ENCODE peak calls at places on chromosomes 13 and 19, in eight cellular contexts. T is A549, G is GM10248, X is transverse colon, P is cardiac fibroblast, A is fibroblast of mammary gland, L is astrocyte of the spinal cord, D is adrenal gland. C is an unnamed sample.

GRCh38 chr19:16041571-16042386 is 34.5 kb upstream of the TPM4 start:
- DNase-seq in T (peak; percentile 79), G (peak; percentile 86), X (peak; percentile 90), P (peak; percentile 77), A (peak; percentile 77), L (peak; percentile 62), D (peak; percentile 85), C (peak; percentile 75)

GRCh38 chr13:110524484-110525254 is 36.9 kb downstream of the RAB20 start:
- DNase-seq in T (no peak), G (no peak), X (peak; percentile 88), P (no peak), A (no peak), L (no peak), D (peak; percentile 55), C (no peak)

GRCh38 chr19:13817615-13818371 is 22.6 kb downstream of the ZSWIM4 start:
- DNase-seq in T (no peak), G (no peak), X (peak; percentile 87), P (no peak), A (no peak), L (no peak), D (no peak), C (no peak)

GRCh38 chr13:25037057-25037813 is 58.7 kb upstream of the PABPC3 start:
- DNase-seq in T (no peak), G (peak; percentile 55), X (peak; percentile 47), P (peak; percentile 76), A (peak; percentile 67), L (peak; percentile 59), D (peak; percentile 62), C (no peak)

GRCh38 chr19:7069904-7070226 is 362 bp downstream of the ZNF557 start:
- DNase-seq in T (peak; percentile 11), G (no peak), X (no peak), P (no peak), A (no peak), L (no peak), D (no peak), C (no peak)

GRCh38 chr13:75308222-75308621 is 173.7 kb downstream of the TBC1D4 start:
- DNase-seq in T (no peak), G (no peak), X (no peak), P (no peak), A (no peak), L (no peak), D (no peak), C (no peak)

GRCh38 chr19:35153701-35154534 is 617 bp upstream of the FXYD5 start:
- DNase-seq in T (peak; percentile 95), G (peak; percentile 81), X (peak; percentile 56), P (no peak), A (no peak), L (no peak), D (no peak), C (peak; percentile 68)

GRCh38 chr19:4580021-4580901 is 20.8 kb upstream of the SEMA6B start:
- DNase-seq in T (no peak), G (no peak), X (no peak), P (no peak), A (no peak), L (no peak), D (no peak), C (no peak)

GRCh38 chr13:113045214-113046007 is 60.2 kb upstream of the F7 start:
- DNase-seq in T (no peak), G (no peak), X (no peak), P (no peak), A (no peak), L (no peak), D (no peak), C (no peak)

GRCh38 chr13:110070046-110070445 is 236.9 kb downstream of the COL4A1 start:
- DNase-seq in T (no peak), G (no peak), X (no peak), P (no peak), A (no peak), L (no peak), D (no peak), C (no peak)

GRCh38 chr13:107574517-107575215 is 640.7 kb downstream of the LIG4 start:
- DNase-seq in T (no peak), G (no peak), X (no peak), P (no peak), A (no peak), L (no peak), D (no peak), C (no peak)

GRCh38 chr19:3949294-3949693 is 16.4 kb downstream of the NMRK2 start:
- DNase-seq in T (no peak), G (no peak), X (no peak), P (no peak), A (no peak), L (no peak), D (no peak), C (no peak)

GRCh38 chr19:2064788-2065524 is 13.9 kb upstream of the MKNK2 start:
- DNase-seq in T (no peak), G (no peak), X (no peak), P (no peak), A (no peak), L (no peak), D (peak; percentile 80), C (no peak)

GRCh38 chr19:17235618-17236413 is 9.8 kb downstream of the OCEL1 start:
- DNase-seq in T (no peak), G (peak; percentile 79), X (peak; percentile 80), P (peak; percentile 62), A (peak; percentile 66), L (peak; percentile 69), D (peak; percentile 75), C (peak; percentile 66)

GRCh38 chr19:33724723-33725060 is 72.0 kb upstream of the KCTD15 start:
- DNase-seq in T (no peak), G (no peak), X (no peak), P (no peak), A (no peak), L (no peak), D (no peak), C (no peak)

GRCh38 chr19:44657211-44657921 is 13.7 kb downstream of the PVR start:
- DNase-seq in T (peak; percentile 87), G (peak; percentile 84), X (peak; percentile 63), P (peak; percentile 77), A (peak; percentile 72), L (peak; percentile 59), D (peak; percentile 67), C (peak; percentile 58)
- TF ChIP-seq CTCF in T (peak; percentile 89), G (peak; percentile 89), X (peak; percentile 91), P (peak; percentile 94), A (peak; percentile 78), L (peak; percentile 95), D (peak; percentile 86), C (no peak)

DNA sequence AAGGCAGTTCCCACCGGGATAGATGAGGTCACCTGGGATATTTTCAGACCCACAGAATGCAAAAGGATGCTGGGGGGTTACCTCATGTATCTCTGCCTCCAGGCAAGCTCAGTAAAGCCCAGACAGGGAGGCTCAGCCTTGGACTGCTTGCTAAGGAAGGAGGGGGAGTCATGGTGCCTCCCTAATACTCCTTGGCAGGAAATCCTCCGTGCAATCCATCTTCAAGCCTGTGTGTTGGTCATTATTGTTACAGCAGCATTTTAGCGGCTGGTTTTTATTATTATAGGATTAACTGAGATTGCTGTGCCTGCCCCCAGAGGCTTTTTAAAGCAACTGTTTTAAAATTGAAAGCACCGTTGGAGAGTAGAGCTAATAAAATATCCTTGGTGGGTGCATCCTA is 188.5 kb upstream of the UBL3 start:
- DNase-seq in T (no peak), G (no peak), X (no peak), P (peak; percentile 35), A (peak; percentile 86), L (peak; percentile 46), D (no peak), C (no peak)
- TF ChIP-seq CTCF in T (no peak), G (no peak), X (no peak), P (no peak), A (peak; percentile 37), L (peak; percentile 12), D (no peak), C (no peak)

GRCh38 chr19:57099199-57099661 is 20.6 kb upstream of the USP29 start:
- DNase-seq in T (peak; percentile 33), G (peak; percentile 61), X (peak; percentile 46), P (peak; percentile 61), A (peak; percentile 47), L (no peak), D (peak; percentile 70), C (peak; percentile 52)
- TF ChIP-seq CTCF in T (peak; percentile 12), G (peak; percentile 44), X (peak; percentile 63), P (peak; percentile 85), A (peak; percentile 59), L (peak; percentile 54), D (peak; percentile 97), C (no peak)

DNA sequence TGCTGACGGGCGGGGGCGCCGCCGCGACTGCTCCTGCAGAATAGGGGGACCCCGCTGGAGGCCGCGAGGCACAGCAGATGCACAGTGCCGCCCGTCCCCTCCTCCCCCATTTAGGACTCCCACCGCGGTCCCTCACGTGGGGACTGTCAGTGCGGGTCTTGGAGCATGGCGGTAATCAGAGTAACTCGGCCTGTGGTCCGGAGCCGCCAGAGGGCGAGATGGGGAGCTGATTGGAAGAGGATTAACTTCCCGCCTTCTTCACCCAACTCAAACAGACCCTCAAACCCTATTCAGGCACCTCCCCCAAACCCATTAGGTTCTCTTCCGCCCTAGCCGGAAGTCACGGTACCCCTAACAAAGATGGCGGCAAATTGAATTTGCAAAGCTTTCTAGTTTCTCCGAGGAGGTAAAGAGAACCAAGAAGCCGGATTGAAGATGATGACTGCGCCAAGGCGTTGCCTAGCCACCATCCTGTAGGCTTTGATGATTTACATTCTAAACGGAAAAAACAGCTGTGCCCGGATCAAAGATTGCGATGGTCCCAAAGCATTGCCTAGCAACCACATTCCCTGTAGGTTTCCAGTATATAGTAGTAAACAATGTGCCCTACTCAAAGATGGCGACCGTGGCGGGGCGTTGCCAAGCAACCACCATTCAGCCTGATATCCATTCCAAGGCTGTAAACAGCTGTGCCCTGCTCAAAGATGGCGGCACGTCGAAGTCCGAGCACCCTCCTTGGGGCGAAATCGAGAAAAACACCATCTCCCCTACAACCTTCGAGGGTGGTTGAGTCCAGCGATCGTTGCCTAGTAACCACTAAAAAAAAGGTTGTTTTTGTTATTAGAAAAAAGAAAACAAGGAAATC is at the start of gene FUZ:
- DNase-seq in T (peak; percentile 100), G (peak; percentile 92), X (peak; percentile 97), P (peak; percentile 99), A (peak; percentile 99), L (peak; percentile 99), D (peak; percentile 98), C (peak; percentile 81)
- TF ChIP-seq CTCF in T (no peak), G (no peak), X (peak; percentile 19), P (no peak), A (peak; percentile 24), L (peak; percentile 41), D (peak; percentile 34), C (no peak)

DNA sequence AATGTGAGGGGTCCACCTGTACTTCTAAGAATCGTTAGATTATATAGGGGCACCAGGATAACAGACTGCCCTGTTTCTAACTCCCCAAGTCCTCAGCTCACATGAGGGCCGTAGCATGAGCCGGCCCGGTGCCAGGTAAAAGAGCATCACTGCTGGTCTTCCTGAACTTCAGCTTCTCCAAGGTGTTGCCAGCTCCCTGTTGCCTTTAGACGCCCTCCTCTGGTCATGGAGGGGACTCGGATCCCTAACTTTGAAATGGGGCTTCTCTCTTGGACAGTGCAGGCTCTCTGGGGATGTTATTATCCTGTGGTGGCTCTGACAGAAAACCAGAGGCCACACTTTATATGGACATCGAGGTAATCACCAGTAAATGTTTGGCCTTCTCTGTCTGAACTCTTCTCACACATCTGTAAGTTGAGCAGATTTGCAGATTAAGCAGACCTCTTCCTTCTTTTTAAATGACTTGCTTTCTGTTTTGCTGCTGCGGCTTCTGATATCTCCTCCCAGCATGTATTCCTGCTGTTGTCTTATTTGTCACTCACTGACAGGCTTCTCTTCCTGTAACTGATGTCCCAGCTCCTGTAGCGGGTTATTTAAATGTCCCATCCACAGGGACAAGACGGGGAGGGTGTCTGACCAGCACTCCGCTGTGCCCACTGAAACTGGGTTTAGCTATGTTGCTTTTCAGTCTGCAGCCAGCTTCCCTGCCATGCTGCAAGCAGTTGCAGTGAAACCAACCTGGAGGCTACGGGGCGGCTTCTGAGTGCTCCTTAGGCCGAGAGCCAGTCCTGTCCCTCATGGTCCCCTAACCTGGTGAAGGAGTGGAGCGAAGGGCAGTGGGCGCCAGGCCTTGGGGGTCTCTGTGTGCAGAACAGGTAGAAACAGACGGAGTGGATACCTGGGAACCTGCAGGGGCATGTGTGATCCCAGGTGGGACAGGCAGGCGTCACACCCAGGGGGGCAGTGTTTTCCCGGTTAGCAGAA is 39.2 kb downstream of the TSSK6 start:
- DNase-seq in T (peak; percentile 21), G (no peak), X (no peak), P (peak; percentile 48), A (no peak), L (peak; percentile 35), D (no peak), C (no peak)
- TF ChIP-seq CTCF in T (no peak), G (peak; percentile 39), X (peak; percentile 10), P (peak; percentile 49), A (peak; percentile 52), L (peak; percentile 62), D (peak; percentile 25), C (no peak)

C was measured in activated B cell treated with CpG ODN at 0.5 μM for 24 hours.